ENCODE peak calls at places on chromosomes 11 and 22, in eight cellular contexts. U is psoas muscle, B is left ventricle myocardium inferior, N is kidney, X is pancreas, P is activated B cell treated with CpG ODN at 0.5 μM for 24 hours, G is astrocyte, J is colonic mucosa. Y is an unnamed sample.

GRCh38 chr11:126060651-126061220 is 1.9 kb downstream of the CDON start:
- DNase-seq in N (no peak), G (no peak), X (no peak), B (no peak), P (no peak), J (no peak), U (no peak), Y (no peak)

GRCh38 chr11:34646431-34646830 is 25.5 kb downstream of the EHF start:
- DNase-seq in B (no peak), U (no peak), X (no peak), G (no peak), J (no peak), N (no peak), P (no peak), Y (no peak)

GRCh38 chr22:49400866-49401598 is 426.6 kb downstream of the BRD1 start:
- DNase-seq in N (peak; percentile 43), J (peak; percentile 7), X (no peak), U (no peak), G (no peak), P (no peak), B (no peak), Y (no peak)

GRCh38 chr22:45246060-45246985 is 5.6 kb upstream of the KIAA0930 start:
- DNase-seq in G (peak; percentile 98), X (no peak), N (peak; percentile 78), P (no peak), B (no peak), J (peak; percentile 87), U (peak; percentile 41), Y (no peak)

GRCh38 chr22:37569009-37569920 is 9.0 kb downstream of the CDC42EP1 start:
- DNase-seq in J (peak; percentile 93), G (no peak), B (no peak), P (no peak), N (no peak), U (no peak), X (peak; percentile 96), Y (no peak)

GRCh38 chr22:30327864-30328345 is 1.2 kb upstream of the TBC1D10A start:
- DNase-seq in N (no peak), U (no peak), P (no peak), B (no peak), X (no peak), G (no peak), J (peak; percentile 62), Y (no peak)

GRCh38 chr11:110251837-110252236 is 44.6 kb downstream of the RDX start:
- DNase-seq in U (no peak), B (no peak), X (no peak), N (no peak), G (peak; percentile 72), J (no peak), P (no peak), Y (no peak)

GRCh38 chr11:128624269-128625170 is 37.2 kb upstream of the ETS1 start:
- DNase-seq in U (no peak), N (peak; percentile 61), P (peak; percentile 64), X (no peak), B (no peak), G (no peak), J (no peak), Y (no peak)

GRCh38 chr11:72578541-72578940 is 95.7 kb downstream of the PDE2A start:
- DNase-seq in B (no peak), J (no peak), P (no peak), U (no peak), G (no peak), X (peak; percentile 33), N (no peak), Y (no peak)

GRCh38 chr22:27970596-27971220 is 51.7 kb upstream of the PITPNB start:
- DNase-seq in P (no peak), J (no peak), U (no peak), B (no peak), G (no peak), N (no peak), X (no peak), Y (no peak)

GRCh38 chr11:61273151-61274078 is 21.7 kb downstream of the VWCE start:
- DNase-seq in U (no peak), N (peak; percentile 85), G (no peak), J (peak; percentile 43), B (no peak), P (no peak), X (no peak), Y (no peak)

GRCh38 chr11:57432714-57433163 is 5.8 kb upstream of the SLC43A3 start:
- DNase-seq in U (no peak), G (peak; percentile 90), X (no peak), N (no peak), J (no peak), P (no peak), B (no peak), Y (no peak)

GRCh38 chr11:66172146-66172545 is 96.3 kb upstream of the RAB1B start:
- DNase-seq in J (no peak), P (no peak), U (no peak), B (no peak), X (no peak), G (peak; percentile 81), N (no peak), Y (no peak)

GRCh38 chr11:80860632-80861031 is 1419.8 kb upstream of the TENM4 start:
- DNase-seq in U (no peak), G (peak; percentile 56), N (no peak), P (no peak), X (no peak), J (no peak), B (no peak), Y (no peak)

GRCh38 chr11:78223320-78223954 is 34.7 kb downstream of the USP35 start:
- DNase-seq in B (no peak), P (peak; percentile 29), X (no peak), J (no peak), G (no peak), U (no peak), N (no peak), Y (no peak)

GRCh38 chr22:40637181-40638150 is 947 bp upstream of the MRTFA start:
- DNase-seq in X (peak; percentile 73), N (no peak), G (no peak), B (peak; percentile 33), U (peak; percentile 38), P (no peak), J (peak; percentile 43), Y (no peak)

GRCh38 chr11:128365044-128365443 is 222.3 kb downstream of the ETS1 start:
- DNase-seq in X (no peak), P (no peak), N (no peak), B (no peak), U (no peak), J (no peak), G (peak; percentile 54), Y (no peak)

GRCh38 chr22:35739642-35740041 is 22.0 kb downstream of the APOL5 start:
- DNase-seq in G (no peak), N (no peak), U (no peak), J (no peak), X (no peak), P (no peak), B (no peak), Y (no peak)
- TF ChIP-seq CTCF in G (peak; percentile 19), N (no peak), U (peak; percentile 41), J (no peak), X (no peak), P (no peak), B (peak; percentile 54), Y (no peak)

GRCh38 chr11:5611627-5612026 is 13.2 kb upstream of the TRIM34 start:
- DNase-seq in P (no peak), U (no peak), G (no peak), N (no peak), X (no peak), B (no peak), J (no peak), Y (no peak)
- TF ChIP-seq CTCF in P (no peak), U (no peak), G (no peak), N (peak; percentile 4), X (no peak), B (no peak), J (no peak), Y (no peak)

GRCh38 chr11:36073411-36074203 is 129.7 kb downstream of the LDLRAD3 start:
- DNase-seq in U (peak; percentile 74), J (peak; percentile 27), B (peak; percentile 43), X (peak; percentile 45), P (no peak), G (peak; percentile 42), N (peak; percentile 80), Y (no peak)

GRCh38 chr11:36066891-36067290 is 123.0 kb downstream of the LDLRAD3 start:
- DNase-seq in X (no peak), N (no peak), J (no peak), G (no peak), U (no peak), B (no peak), P (no peak), Y (no peak)

GRCh38 chr11:36070215-36070976 is 126.5 kb downstream of the LDLRAD3 start:
- DNase-seq in G (no peak), J (no peak), N (no peak), U (no peak), P (no peak), X (no peak), B (no peak), Y (no peak)

GRCh38 chr11:36071917-36072500 is 128.1 kb downstream of the LDLRAD3 start:
- DNase-seq in J (no peak), N (no peak), X (no peak), B (no peak), U (no peak), P (no peak), G (no peak), Y (no peak)

DNA sequence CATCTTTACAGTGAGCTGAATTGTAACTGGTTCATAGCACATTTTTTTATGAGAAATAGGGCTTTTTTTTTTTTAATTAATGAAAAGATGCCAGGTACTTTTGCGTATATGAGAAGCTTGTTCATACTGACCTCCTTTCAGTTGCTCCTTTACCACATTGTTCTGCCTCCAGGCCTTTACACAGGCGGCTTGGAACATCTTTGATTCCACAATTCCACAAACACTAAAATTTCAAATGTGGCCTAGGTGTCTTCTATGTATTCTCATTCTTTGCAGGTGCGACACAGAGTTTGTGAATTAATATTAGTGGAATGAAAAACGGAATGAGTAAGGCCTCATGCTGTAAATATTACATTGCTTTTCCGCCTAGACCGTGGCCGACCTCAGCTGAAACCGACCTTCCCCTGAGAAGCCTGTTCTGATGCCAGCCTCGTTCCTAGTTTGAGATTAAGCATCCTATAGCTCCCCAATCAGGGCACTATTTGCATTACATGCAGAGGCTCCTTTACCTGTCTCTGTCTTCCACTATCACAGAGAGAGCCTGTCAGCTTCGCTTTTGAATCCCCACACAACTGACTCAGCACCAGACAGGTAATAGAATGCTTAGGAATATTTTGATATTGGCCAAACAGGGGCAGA is 125.8 kb downstream of the LDLRAD3 start:
- DNase-seq in J (no peak), X (no peak), U (no peak), G (no peak), N (no peak), B (no peak), P (no peak), Y (no peak)
- TF ChIP-seq CTCF in J (no peak), X (no peak), U (peak; percentile 20), G (no peak), N (no peak), B (no peak), P (no peak), Y (peak; percentile 40)

GRCh38 chr11:44110231-44110679 is 14.8 kb downstream of the EXT2 start:
- DNase-seq in J (peak; percentile 69), P (peak; percentile 26), B (peak; percentile 50), U (peak; percentile 30), X (no peak), G (peak; percentile 13), N (no peak), Y (peak; percentile 27)

GRCh38 chr11:44108260-44108659 is 12.8 kb downstream of the EXT2 start:
- DNase-seq in G (no peak), P (no peak), U (no peak), B (no peak), X (no peak), N (no peak), J (no peak), Y (no peak)

GRCh38 chr11:44101098-44101497 is 5.6 kb downstream of the EXT2 start:
- DNase-seq in B (no peak), X (no peak), J (no peak), N (no peak), U (no peak), P (no peak), G (no peak), Y (no peak)

GRCh38 chr11:44104472-44105294 is 9.2 kb downstream of the EXT2 start:
- DNase-seq in N (no peak), G (no peak), B (no peak), P (no peak), U (no peak), J (no peak), X (no peak), Y (no peak)
- TF ChIP-seq CTCF in N (no peak), G (no peak), B (no peak), P (no peak), U (no peak), J (no peak), X (no peak), Y (no peak)

Y was measured in D721Med.